ENCODE peak calls at places on chromosome 2, in seven cellular contexts. F, Z, M, D, A, S and L are unnamed samples.

GRCh38 chr2:231568785-231569435 is 23.8 kb upstream of the TEX44 start:
- DNase-seq in M (no peak), A (no peak), D (no peak), Z (no peak), S (no peak), F (no peak), L (no peak)

GRCh38 chr2:12044857-12045256 is 298.4 kb downstream of the LPIN1 start:
- DNase-seq in D (no peak), M (no peak), A (no peak), Z (no peak), F (no peak), S (no peak), L (no peak)

GRCh38 chr2:174784316-174784715 is 20.0 kb upstream of the CHRNA1 start:
- DNase-seq in S (no peak), A (no peak), F (no peak), D (no peak), M (no peak), Z (no peak), L (no peak)

GRCh38 chr2:193963472-193964119 is 1693.4 kb upstream of the SLC39A10 start:
- DNase-seq in S (peak; percentile 22), A (no peak), Z (no peak), M (peak; percentile 36), F (peak; percentile 66), D (no peak), L (peak; percentile 45)

GRCh38 chr2:8193146-8193545 is 488.7 kb upstream of the ID2 start:
- DNase-seq in M (no peak), S (no peak), D (no peak), F (no peak), A (no peak), Z (no peak), L (no peak)

GRCh38 chr2:144848404-144848803 is 328.5 kb upstream of the ZEB2 start:
- DNase-seq in S (no peak), A (no peak), M (no peak), F (no peak), D (no peak), Z (no peak), L (no peak)

GRCh38 chr2:40658917-40659316 is 207.0 kb upstream of the SLC8A1 start:
- DNase-seq in M (no peak), A (no peak), D (no peak), S (peak; percentile 37), F (peak; percentile 31), Z (no peak), L (peak; percentile 49)

GRCh38 chr2:68839260-68839833 is 31.9 kb downstream of the BMP10 start:
- DNase-seq in A (peak; percentile 24), M (no peak), F (peak; percentile 58), Z (no peak), S (no peak), D (no peak), L (no peak)

GRCh38 chr2:235698028-235698427 is 204.2 kb downstream of the AGAP1 start:
- DNase-seq in A (no peak), D (no peak), Z (no peak), F (no peak), M (no peak), S (no peak), L (no peak)

GRCh38 chr2:33126973-33127372 is 180.2 kb downstream of the LTBP1 start:
- DNase-seq in Z (no peak), S (no peak), M (no peak), A (no peak), D (no peak), F (peak; percentile 82), L (peak; percentile 71)

GRCh38 chr2:55137024-55137958 is 87.0 kb upstream of the RTN4 start:
- DNase-seq in F (no peak), M (no peak), D (no peak), A (no peak), S (no peak), Z (no peak), L (no peak)

GRCh38 chr2:16005389-16005788 is 65.0 kb downstream of the MYCN start:
- DNase-seq in Z (no peak), S (no peak), D (no peak), M (no peak), A (no peak), F (no peak), L (no peak)

GRCh38 chr2:3535794-3536681 is 16.7 kb upstream of the ADI1 start:
- DNase-seq in Z (no peak), A (no peak), D (no peak), M (no peak), S (peak; percentile 85), F (peak; percentile 92), L (peak; percentile 88)

GRCh38 chr2:37564356-37564755 is 107.1 kb downstream of the CDC42EP3 start:
- DNase-seq in A (no peak), Z (no peak), F (no peak), D (no peak), M (no peak), S (no peak), L (no peak)

GRCh38 chr2:125745514-125745913 is 910.4 kb upstream of the GYPC start:
- DNase-seq in A (no peak), Z (no peak), F (peak; percentile 35), D (no peak), S (peak; percentile 45), M (peak; percentile 41), L (no peak)

GRCh38 chr2:27897755-27898154 is 7.2 kb downstream of the BABAM2 start:
- DNase-seq in S (no peak), F (no peak), A (no peak), M (no peak), D (no peak), Z (no peak), L (no peak)

GRCh38 chr2:109247812-109248211 is 118.8 kb downstream of the SH3RF3 start:
- DNase-seq in D (no peak), Z (no peak), F (no peak), A (no peak), M (no peak), S (no peak), L (no peak)

GRCh38 chr2:154370873-154371272 is 327.6 kb upstream of the KCNJ3 start:
- DNase-seq in D (no peak), M (no peak), A (no peak), S (no peak), F (no peak), Z (no peak), L (no peak)